ENCODE peak calls at places on chromosomes 12 and 14, in seven cellular contexts. R is hepatocyte; P is IMR-90; S is kidney epithelial cell; K is SK-N-DZ; N is heart left ventricle; M is activated CD4-positive, alpha-beta T cell treated with anti-CD3 and anti-CD28 coated beads, Interleukin-2, amount 50 U/mL, for 1 hour. I is an unnamed sample.
A peak's percentile ranks its signal among the peaks of the same experiment; 100 is the strongest.

GRCh38 chr14:64388533-64389243 is 535 bp downstream of the MTHFD1 start:
- DNase-seq in M (peak; percentile 24), K (peak; percentile 17), P (peak; percentile 30), R (peak; percentile 44), S (no peak), N (no peak), I (peak; percentile 45)

GRCh38 chr12:53766881-53767280 is 15.1 kb upstream of the CISTR start:
- DNase-seq in R (no peak), N (no peak), S (no peak), K (no peak), P (peak; percentile 46), M (no peak), I (peak; percentile 30)

GRCh38 chr14:58107947-58108552 is 44.0 kb downstream of the ARMH4 start:
- DNase-seq in K (peak; percentile 42), R (peak; percentile 72), M (peak; percentile 8), N (peak; percentile 31), S (peak; percentile 37), P (peak; percentile 79), I (peak; percentile 51)

GRCh38 chr14:69963966-69964365 is 84.8 kb downstream of the SMOC1 start:
- DNase-seq in M (no peak), S (no peak), N (no peak), R (no peak), K (no peak), P (no peak), I (no peak)

GRCh38 chr14:87615822-87616679 is 376.9 kb downstream of the GALC start:
- DNase-seq in M (peak; percentile 1), K (peak; percentile 72), N (peak; percentile 32), P (peak; percentile 19), R (peak; percentile 82), S (no peak), I (no peak)

GRCh38 chr12:116624516-116624915 is 65.3 kb downstream of the MAP1LC3B2 start:
- DNase-seq in N (no peak), S (no peak), K (no peak), M (no peak), R (no peak), P (no peak), I (no peak)

GRCh38 chr12:6464531-6464930 is 5.9 kb downstream of the VAMP1 start:
- DNase-seq in N (no peak), M (no peak), P (no peak), K (no peak), R (no peak), S (no peak), I (no peak)

GRCh38 chr12:130626601-130627000 is 89.5 kb downstream of the RIMBP2 start:
- DNase-seq in M (no peak), R (no peak), S (no peak), N (no peak), P (no peak), K (no peak), I (no peak)

GRCh38 chr12:89216141-89216952 is 136.0 kb downstream of the DUSP6 start:
- DNase-seq in R (no peak), K (no peak), M (no peak), S (no peak), N (no peak), P (no peak), I (no peak)

GRCh38 chr12:40825156-40825555 is 132.9 kb downstream of the CNTN1 start:
- DNase-seq in K (no peak), N (no peak), P (no peak), S (no peak), R (no peak), M (no peak), I (no peak)

GRCh38 chr14:23071244-23071974 is 14.1 kb upstream of the CDH24 start:
- DNase-seq in R (peak; percentile 94), N (peak; percentile 86), P (peak; percentile 94), M (peak; percentile 74), K (peak; percentile 92), S (peak; percentile 82), I (peak; percentile 88)

GRCh38 chr14:68940614-68941185 is 38.4 kb downstream of the ACTN1 start:
- DNase-seq in R (no peak), K (no peak), P (no peak), N (no peak), M (no peak), S (no peak), I (no peak)

GRCh38 chr12:8145754-8146415 is 10.9 kb upstream of the ZNF705A start:
- DNase-seq in R (peak; percentile 44), N (peak; percentile 51), K (peak; percentile 60), M (no peak), S (peak; percentile 21), P (peak; percentile 85), I (peak; percentile 89)

GRCh38 chr12:7112041-7112440 is 3.0 kb upstream of the C1RL start:
- DNase-seq in K (no peak), R (no peak), S (no peak), N (no peak), P (no peak), M (no peak), I (no peak)

GRCh38 chr12:28218875-28219274 is 28.6 kb downstream of the CCDC91 start:
- DNase-seq in K (no peak), R (no peak), P (no peak), S (no peak), N (no peak), M (no peak), I (no peak)

GRCh38 chr14:74635831-74636230 is 23.8 kb upstream of the LTBP2 start:
- DNase-seq in K (no peak), M (no peak), S (no peak), N (no peak), R (no peak), P (no peak), I (no peak)

GRCh38 chr12:80837342-80837978 is 100.3 kb downstream of the LIN7A start:
- DNase-seq in M (no peak), P (peak; percentile 76), N (no peak), S (peak; percentile 14), K (peak; percentile 28), R (peak; percentile 62), I (peak; percentile 31)

GRCh38 chr14:62428429-62429203 is 616.6 kb downstream of the KCNH5 start:
- DNase-seq in P (peak; percentile 65), K (no peak), S (peak; percentile 5), N (no peak), R (peak; percentile 12), M (no peak), I (peak; percentile 2)

GRCh38 chr12:48750769-48751356 is 34.4 kb upstream of the CCNT1 start:
- DNase-seq in S (no peak), N (no peak), R (no peak), M (no peak), P (peak; percentile 44), K (no peak), I (no peak)

GRCh38 chr14:23709923-23710322 is 73.8 kb downstream of the DHRS2 start:
- DNase-seq in S (no peak), M (no peak), K (no peak), P (no peak), R (no peak), N (no peak), I (no peak)

I was measured in RPMI7951.